ENCODE peak calls at places on chromosomes 5 and 9, in five cellular contexts. One of them, this sample, is unnamed.

GRCh38 chr9:17402309-17402708 is 176.6 kb upstream of the SH3GL2 start:
- DNase-seq in WERI-Rb-1: no peak
- DNase-seq in PC-3: peak; percentile 30
- DNase-seq in mammary epithelial cell: no peak
- DNase-seq in upper lobe of right lung: no peak
- DNase-seq in this sample: no peak

GRCh38 chr9:99144966-99145365 is 40.1 kb downstream of the TGFBR1 start:
- DNase-seq in WERI-Rb-1: no peak
- DNase-seq in PC-3: no peak
- DNase-seq in mammary epithelial cell: no peak
- DNase-seq in upper lobe of right lung: no peak
- DNase-seq in this sample: no peak

GRCh38 chr5:175461370-175461769 is 17.0 kb upstream of the SFXN1 start:
- DNase-seq in WERI-Rb-1: no peak
- DNase-seq in PC-3: no peak
- DNase-seq in mammary epithelial cell: no peak
- DNase-seq in upper lobe of right lung: no peak
- DNase-seq in this sample: no peak

GRCh38 chr5:68468322-68468721 is 252.8 kb downstream of the PIK3R1 start:
- DNase-seq in WERI-Rb-1: no peak
- DNase-seq in PC-3: no peak
- DNase-seq in mammary epithelial cell: no peak
- DNase-seq in upper lobe of right lung: no peak
- DNase-seq in this sample: no peak

GRCh38 chr9:109411818-109412352 is 86.2 kb downstream of the PTPN3 start:
- DNase-seq in WERI-Rb-1: peak; percentile 46
- DNase-seq in PC-3: peak; percentile 15
- DNase-seq in mammary epithelial cell: no peak
- DNase-seq in upper lobe of right lung: no peak
- DNase-seq in this sample: peak; percentile 16

GRCh38 chr9:126000731-126001580 is 253.8 kb downstream of the PBX3 start:
- DNase-seq in WERI-Rb-1: no peak
- DNase-seq in PC-3: no peak
- DNase-seq in mammary epithelial cell: no peak
- DNase-seq in upper lobe of right lung: peak; percentile 48
- DNase-seq in this sample: no peak

GRCh38 chr5:72355706-72356299 is 35.6 kb downstream of the PTCD2 start:
- DNase-seq in WERI-Rb-1: peak; percentile 65
- DNase-seq in PC-3: peak; percentile 61
- DNase-seq in mammary epithelial cell: peak; percentile 21
- DNase-seq in upper lobe of right lung: no peak
- DNase-seq in this sample: no peak

GRCh38 chr5:86880785-86881492 is 263.2 kb downstream of the COX7C start:
- DNase-seq in WERI-Rb-1: peak; percentile 78
- DNase-seq in PC-3: peak; percentile 96
- DNase-seq in mammary epithelial cell: peak; percentile 64
- DNase-seq in upper lobe of right lung: no peak
- DNase-seq in this sample: peak; percentile 69

GRCh38 chr9:89021154-89021803 is 30.0 kb downstream of the S1PR3 start:
- DNase-seq in WERI-Rb-1: no peak
- DNase-seq in PC-3: peak; percentile 87
- DNase-seq in mammary epithelial cell: peak; percentile 78
- DNase-seq in upper lobe of right lung: no peak
- DNase-seq in this sample: peak; percentile 72

GRCh38 chr5:77272206-77272605 is 61.7 kb downstream of the PDE8B start:
- DNase-seq in WERI-Rb-1: no peak
- DNase-seq in PC-3: no peak
- DNase-seq in mammary epithelial cell: no peak
- DNase-seq in upper lobe of right lung: no peak
- DNase-seq in this sample: no peak

GRCh38 chr9:113246928-113247327 is 25.6 kb downstream of the SLC31A1 start:
- DNase-seq in WERI-Rb-1: no peak
- DNase-seq in PC-3: no peak
- DNase-seq in mammary epithelial cell: no peak
- DNase-seq in upper lobe of right lung: no peak
- DNase-seq in this sample: no peak

GRCh38 chr9:31144614-31145013 is 1239.8 kb upstream of the ACO1 start:
- DNase-seq in WERI-Rb-1: no peak
- DNase-seq in PC-3: no peak
- DNase-seq in mammary epithelial cell: no peak
- DNase-seq in upper lobe of right lung: no peak
- DNase-seq in this sample: no peak

GRCh38 chr5:36724429-36725332 is 118.3 kb downstream of the SLC1A3 start:
- DNase-seq in WERI-Rb-1: no peak
- DNase-seq in PC-3: peak; percentile 14
- DNase-seq in mammary epithelial cell: no peak
- DNase-seq in upper lobe of right lung: peak; percentile 82
- DNase-seq in this sample: no peak

GRCh38 chr5:110536120-110537115 is 190.1 kb downstream of the TMEM232 start:
- DNase-seq in WERI-Rb-1: no peak
- DNase-seq in PC-3: no peak
- DNase-seq in mammary epithelial cell: no peak
- DNase-seq in upper lobe of right lung: no peak
- DNase-seq in this sample: no peak

GRCh38 chr9:136854842-136855460 is 2.8 kb downstream of the MAMDC4 start:
- DNase-seq in WERI-Rb-1: no peak
- DNase-seq in PC-3: no peak
- DNase-seq in mammary epithelial cell: no peak
- DNase-seq in upper lobe of right lung: no peak
- DNase-seq in this sample: no peak

GRCh38 chr9:133642708-133643361 is 6.7 kb downstream of the DBH start:
- DNase-seq in WERI-Rb-1: no peak
- DNase-seq in PC-3: no peak
- DNase-seq in mammary epithelial cell: no peak
- DNase-seq in upper lobe of right lung: no peak
- DNase-seq in this sample: no peak

GRCh38 chr5:35313296-35313695 is 83.0 kb upstream of the PRLR start:
- DNase-seq in WERI-Rb-1: no peak
- DNase-seq in PC-3: peak; percentile 89
- DNase-seq in mammary epithelial cell: peak; percentile 67
- DNase-seq in upper lobe of right lung: no peak
- DNase-seq in this sample: no peak

GRCh38 chr9:36008774-36009300 is 27.9 kb upstream of the RECK start:
- DNase-seq in WERI-Rb-1: peak; percentile 66
- DNase-seq in PC-3: peak; percentile 74
- DNase-seq in mammary epithelial cell: peak; percentile 17
- DNase-seq in upper lobe of right lung: peak; percentile 66
- DNase-seq in this sample: no peak

GRCh38 chr9:133099726-133100517 is 21.1 kb downstream of the RALGDS start:
- DNase-seq in WERI-Rb-1: no peak
- DNase-seq in PC-3: no peak
- DNase-seq in mammary epithelial cell: no peak
- DNase-seq in upper lobe of right lung: peak; percentile 59
- DNase-seq in this sample: no peak

GRCh38 chr5:45507174-45507573 is 189.0 kb downstream of the HCN1 start:
- DNase-seq in WERI-Rb-1: peak; percentile 55
- DNase-seq in PC-3: no peak
- DNase-seq in mammary epithelial cell: no peak
- DNase-seq in upper lobe of right lung: no peak
- DNase-seq in this sample: no peak

GRCh38 chr5:54531536-54531935 is 14.0 kb downstream of the SNX18 start:
- DNase-seq in WERI-Rb-1: no peak
- DNase-seq in PC-3: peak; percentile 60
- DNase-seq in mammary epithelial cell: peak; percentile 52
- DNase-seq in upper lobe of right lung: no peak
- DNase-seq in this sample: no peak

GRCh38 chr9:124510650-124511425 is 3.6 kb upstream of the NR5A1 start:
- DNase-seq in WERI-Rb-1: no peak
- DNase-seq in PC-3: no peak
- DNase-seq in mammary epithelial cell: no peak
- DNase-seq in upper lobe of right lung: no peak
- DNase-seq in this sample: no peak

GRCh38 chr9:121601234-121601633 is 50.2 kb upstream of the DAB2IP start:
- DNase-seq in WERI-Rb-1: no peak
- DNase-seq in PC-3: no peak
- DNase-seq in mammary epithelial cell: peak; percentile 54
- DNase-seq in upper lobe of right lung: no peak
- DNase-seq in this sample: no peak

GRCh38 chr5:132490484-132491367 is at the start of gene IRF1:
- DNase-seq in WERI-Rb-1: peak; percentile 94
- DNase-seq in PC-3: peak; percentile 92
- DNase-seq in mammary epithelial cell: peak; percentile 98
- DNase-seq in upper lobe of right lung: peak; percentile 98
- DNase-seq in this sample: peak; percentile 84

GRCh38 chr5:119336846-119337564 is 18.8 kb upstream of the TNFAIP8 start:
- DNase-seq in WERI-Rb-1: no peak
- DNase-seq in PC-3: no peak
- DNase-seq in mammary epithelial cell: no peak
- DNase-seq in upper lobe of right lung: no peak
- DNase-seq in this sample: no peak

GRCh38 chr5:119332978-119333401 is 22.8 kb upstream of the TNFAIP8 start:
- DNase-seq in WERI-Rb-1: no peak
- DNase-seq in PC-3: no peak
- DNase-seq in mammary epithelial cell: peak; percentile 77
- DNase-seq in upper lobe of right lung: no peak
- DNase-seq in this sample: no peak

GRCh38 chr5:119333421-119333851 is 22.4 kb upstream of the TNFAIP8 start:
- DNase-seq in WERI-Rb-1: no peak
- DNase-seq in PC-3: no peak
- DNase-seq in mammary epithelial cell: peak; percentile 38
- DNase-seq in upper lobe of right lung: no peak
- DNase-seq in this sample: no peak

GRCh38 chr5:119336262-119336661 is 19.6 kb upstream of the TNFAIP8 start:
- DNase-seq in WERI-Rb-1: no peak
- DNase-seq in PC-3: no peak
- DNase-seq in mammary epithelial cell: no peak
- DNase-seq in upper lobe of right lung: no peak
- DNase-seq in this sample: no peak

DNA sequence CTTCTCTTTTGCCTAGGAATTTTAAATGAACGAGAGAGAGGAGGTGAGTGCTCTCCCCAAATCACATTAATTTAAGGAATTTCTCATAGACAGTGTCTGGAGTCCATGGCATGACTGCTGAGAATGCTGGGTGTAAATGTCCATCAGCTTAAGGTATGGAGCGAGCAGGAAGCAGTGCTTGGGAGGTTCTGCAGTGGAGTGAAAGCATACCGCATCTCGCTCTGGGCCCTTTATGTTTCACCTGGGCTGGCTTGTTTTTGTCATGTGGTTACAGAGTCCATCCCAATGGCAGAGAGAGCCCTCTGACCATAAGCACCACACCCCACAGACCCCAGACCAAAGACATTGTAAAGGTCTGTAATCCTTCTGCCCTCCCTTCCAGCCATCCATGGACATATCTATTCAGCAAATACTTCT is 20.6 kb upstream of the TNFAIP8 start:
- DNase-seq in WERI-Rb-1: no peak
- DNase-seq in PC-3: no peak
- DNase-seq in mammary epithelial cell: no peak
- DNase-seq in upper lobe of right lung: no peak
- DNase-seq in this sample: no peak
- TF ChIP-seq CTCF in WERI-Rb-1: no peak
- TF ChIP-seq CTCF in PC-3: no peak
- TF ChIP-seq CTCF in mammary epithelial cell: no peak
- TF ChIP-seq CTCF in upper lobe of right lung: no peak
- TF ChIP-seq CTCF in this sample: no peak

DNA sequence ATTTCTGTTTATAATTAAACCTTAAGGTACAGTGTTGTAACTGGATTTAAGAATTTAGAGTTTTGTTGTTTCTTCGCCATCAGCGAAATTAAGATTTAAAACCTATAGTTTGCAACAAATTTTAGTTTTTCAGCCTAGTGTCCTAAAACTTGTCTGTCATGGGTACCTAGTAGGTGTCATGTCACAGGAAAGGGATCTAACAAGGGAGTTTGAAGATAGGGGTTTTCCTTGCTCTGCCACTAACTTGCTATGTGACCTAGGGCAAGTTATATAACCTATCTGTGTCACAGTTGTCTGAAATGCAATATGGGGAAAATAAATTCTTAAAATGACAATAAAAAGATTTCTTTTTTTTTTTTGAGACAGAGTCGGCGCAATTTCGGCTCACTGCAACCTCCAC is 9.2 kb upstream of the ABL1 start:
- DNase-seq in WERI-Rb-1: no peak
- DNase-seq in PC-3: no peak
- DNase-seq in mammary epithelial cell: no peak
- DNase-seq in upper lobe of right lung: no peak
- DNase-seq in this sample: no peak
- H3K27ac ChIP-seq in WERI-Rb-1: peak overlapping the region; percentile 89
- H3K27ac ChIP-seq in PC-3: no peak overlapping the region
- H3K27ac ChIP-seq in mammary epithelial cell: no peak overlapping the region
- H3K27ac ChIP-seq in upper lobe of right lung: no peak overlapping the region
- H3K27ac ChIP-seq in this sample: no peak overlapping the region

DNA sequence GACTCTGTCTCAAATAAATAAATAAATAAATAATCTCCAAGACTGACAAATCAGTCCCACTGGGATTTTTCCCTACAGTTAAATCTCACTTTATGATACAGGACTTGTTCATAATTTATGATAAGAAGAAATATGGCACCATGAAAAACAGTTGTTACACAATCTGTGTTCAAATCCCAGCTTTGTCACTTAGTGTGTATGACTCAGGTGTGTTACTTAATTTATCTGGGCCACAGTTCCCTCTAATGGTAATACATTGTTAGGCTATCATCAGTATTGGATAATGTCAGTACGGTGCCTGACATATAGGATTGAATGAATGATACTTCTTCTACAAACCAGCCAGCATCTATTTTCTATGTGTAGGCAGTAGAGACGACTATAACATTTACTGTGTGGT is 23.1 kb downstream of the SLC36A3 start:
- DNase-seq in WERI-Rb-1: no peak
- DNase-seq in PC-3: no peak
- DNase-seq in mammary epithelial cell: no peak
- DNase-seq in upper lobe of right lung: no peak
- DNase-seq in this sample: no peak
- TF ChIP-seq CTCF in WERI-Rb-1: no peak
- TF ChIP-seq CTCF in PC-3: no peak
- TF ChIP-seq CTCF in mammary epithelial cell: no peak
- TF ChIP-seq CTCF in upper lobe of right lung: no peak
- TF ChIP-seq CTCF in this sample: no peak

GRCh38 chr5:142806769-142807377 is 36.7 kb downstream of the ARHGAP26 start:
- DNase-seq in WERI-Rb-1: no peak
- DNase-seq in PC-3: no peak
- DNase-seq in mammary epithelial cell: no peak
- DNase-seq in upper lobe of right lung: no peak
- DNase-seq in this sample: no peak
- H3K27ac ChIP-seq in WERI-Rb-1: no peak overlapping the region
- H3K27ac ChIP-seq in PC-3: no peak overlapping the region
- H3K27ac ChIP-seq in mammary epithelial cell: no peak overlapping the region
- H3K27ac ChIP-seq in upper lobe of right lung: peak overlapping the region; percentile 39
- H3K27ac ChIP-seq in this sample: no peak overlapping the region